ENCODE peak calls at places on chromosomes 6 and 20, in six cellular contexts. P is neuronal stem cell, R is IMR-90, G is H9, C is mesenchymal stem cell, T is H1. J is an unnamed sample.

GRCh38 chr6:161186173-161186769 is 87.6 kb downstream of the AGPAT4 start:
- DNase-seq in R (peak; percentile 90), T (no peak), C (peak; percentile 48), G (no peak), P (no peak), J (no peak)

GRCh38 chr6:26394289-26394688 is 7.8 kb upstream of the BTN3A1 start:
- DNase-seq in R (peak; percentile 77), C (peak; percentile 60), P (no peak), T (no peak), G (no peak), J (peak; percentile 49)

GRCh38 chr6:4401408-4402367 is 266.3 kb upstream of the ECI2 start:
- DNase-seq in P (no peak), R (peak; percentile 64), C (no peak), G (no peak), T (no peak), J (no peak)

GRCh38 chr6:164063346-164063745 is 648.8 kb downstream of the QKI start:
- DNase-seq in C (no peak), T (no peak), P (no peak), G (no peak), R (no peak), J (no peak)

GRCh38 chr20:49278036-49278816 is at the start of gene ZNFX1:
- DNase-seq in C (peak; percentile 98), R (peak; percentile 96), G (peak; percentile 98), T (peak; percentile 97), P (peak; percentile 98), J (peak; percentile 100)

GRCh38 chr6:107396226-107396625 is 63.1 kb downstream of the PDSS2 start:
- DNase-seq in G (no peak), P (no peak), T (no peak), C (no peak), R (no peak), J (no peak)

GRCh38 chr6:24802271-24803059 is 3.7 kb upstream of the ARMH2 start:
- DNase-seq in R (peak; percentile 48), C (peak; percentile 58), P (no peak), T (no peak), G (no peak), J (peak; percentile 5)

GRCh38 chr6:57220083-57220703 is 1.9 kb downstream of the RAB23 start:
- DNase-seq in P (no peak), R (no peak), T (no peak), C (no peak), G (no peak), J (no peak)

GRCh38 chr6:165404703-165405102 is 95.3 kb upstream of the C6orf118 start:
- DNase-seq in T (no peak), P (no peak), R (peak; percentile 5), G (no peak), C (peak; percentile 40), J (no peak)

GRCh38 chr6:11536795-11537194 is 754 bp upstream of the TMEM170B start:
- DNase-seq in T (no peak), C (peak; percentile 22), P (peak; percentile 11), R (no peak), G (peak; percentile 39), J (no peak)

GRCh38 chr6:154715449-154715848 is 17.8 kb upstream of the SCAF8 start:
- DNase-seq in T (no peak), R (no peak), C (no peak), P (no peak), G (no peak), J (no peak)

GRCh38 chr6:42104807-42105713 is 37.4 kb downstream of the C6orf132 start:
- DNase-seq in P (no peak), C (no peak), R (no peak), T (no peak), G (peak; percentile 65), J (no peak)

GRCh38 chr6:108660251-108660650 is 99.5 kb downstream of the FOXO3 start:
- DNase-seq in P (no peak), R (no peak), G (no peak), C (no peak), T (no peak), J (no peak)

GRCh38 chr6:29227235-29227634 is 56.5 kb downstream of the OR2J2 start:
- DNase-seq in G (no peak), R (no peak), T (no peak), P (no peak), C (no peak), J (no peak)

GRCh38 chr6:150253489-150253888 is 110.6 kb downstream of the PPP1R14C start:
- DNase-seq in G (no peak), T (no peak), R (no peak), C (no peak), P (no peak), J (no peak)
- H3K4me2 ChIP-seq in G (no peak overlapping the region), T (no peak overlapping the region), R (no peak overlapping the region), C (no peak overlapping the region), P (no peak overlapping the region), J (no peak overlapping the region)

DNA sequence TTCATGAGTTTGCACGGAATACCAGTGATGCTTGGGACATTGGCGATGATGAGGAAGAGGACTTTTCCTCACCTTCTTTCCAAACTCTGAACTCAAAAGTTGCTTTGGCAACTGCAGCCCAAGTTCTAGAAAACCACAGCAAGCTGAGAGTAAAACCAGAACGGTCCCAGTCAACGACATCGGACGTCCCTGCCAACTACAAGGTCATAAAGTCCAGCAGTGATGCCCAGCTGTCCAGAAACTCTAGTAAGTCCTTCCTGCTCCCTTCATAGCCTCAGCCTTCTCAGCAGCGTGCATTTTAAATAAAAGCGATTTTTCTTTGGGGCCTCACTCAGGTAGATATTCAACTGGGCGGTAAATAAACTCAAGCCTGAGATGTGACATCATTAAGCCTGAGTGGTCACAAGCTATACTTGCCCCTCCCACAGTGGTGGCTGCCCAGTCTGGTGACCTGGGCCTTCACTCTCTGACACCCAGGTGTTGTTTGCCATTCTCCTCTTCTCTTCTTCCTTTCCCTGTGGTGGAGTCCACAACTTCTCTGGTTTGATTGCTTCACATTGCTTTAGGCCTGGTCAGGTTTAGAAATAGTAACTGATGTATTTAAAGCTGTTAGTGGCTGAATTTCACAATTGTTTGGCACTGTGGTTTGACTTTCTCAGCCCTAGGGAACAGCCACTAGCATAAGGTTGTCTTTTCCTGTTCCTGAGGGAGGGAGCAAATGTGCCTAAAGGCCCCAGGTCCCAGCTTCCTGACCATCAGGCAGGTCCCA is 21.6 kb upstream of the TMEM217 start:
- DNase-seq in R (peak; percentile 70), P (no peak), C (peak; percentile 89), T (no peak), G (no peak), J (no peak)
- H4K91ac ChIP-seq in R (no peak overlapping the region), P (no peak overlapping the region), C (no peak overlapping the region), T (no peak overlapping the region), G (no peak overlapping the region), J (no peak overlapping the region)

GRCh38 chr6:131268303-131268702 is 133.0 kb downstream of the AKAP7 start:
- DNase-seq in G (no peak), R (no peak), P (no peak), T (no peak), C (no peak), J (no peak)
- H4K8ac ChIP-seq in G (no peak overlapping the region), R (no peak overlapping the region), P (no peak overlapping the region), T (no peak overlapping the region), C (no peak overlapping the region), J (no peak overlapping the region)

GRCh38 chr6:20315456-20315855 is 86.2 kb upstream of the E2F3 start:
- DNase-seq in C (no peak), R (no peak), G (no peak), P (no peak), T (no peak), J (no peak)

GRCh38 chr6:20313960-20314530 is 87.6 kb upstream of the E2F3 start:
- DNase-seq in G (no peak), P (no peak), R (no peak), T (no peak), C (peak; percentile 22), J (no peak)

GRCh38 chr6:20317430-20317829 is 84.2 kb upstream of the E2F3 start:
- DNase-seq in R (no peak), C (no peak), T (no peak), P (no peak), G (no peak), J (no peak)

GRCh38 chr6:20318851-20319387 is 82.8 kb upstream of the E2F3 start:
- DNase-seq in G (no peak), T (no peak), C (no peak), R (no peak), P (no peak), J (no peak)

GRCh38 chr6:20319520-20320357 is 81.9 kb upstream of the E2F3 start:
- DNase-seq in C (no peak), R (no peak), T (no peak), P (no peak), G (no peak), J (no peak)
- H3K4me2 ChIP-seq in C (no peak overlapping the region), R (no peak overlapping the region), T (no peak overlapping the region), P (no peak overlapping the region), G (no peak overlapping the region), J (no peak overlapping the region)

GRCh38 chr6:166810864-166811263 is 145.5 kb downstream of the RNASET2 start:
- DNase-seq in R (no peak), P (no peak), C (no peak), T (no peak), G (no peak), J (no peak)
- H4K91ac ChIP-seq in R (no peak overlapping the region), P (no peak overlapping the region), C (no peak overlapping the region), T (no peak overlapping the region), G (no peak overlapping the region), J (no peak overlapping the region)

GRCh38 chr6:32191696-32192607 is 491 bp downstream of the GPSM3 start:
- DNase-seq in G (peak; percentile 24), R (no peak), C (no peak), T (no peak), P (no peak), J (no peak)
- H4K8ac ChIP-seq in G (no peak overlapping the region), R (peak overlapping the region; percentile 97), C (peak overlapping the region; percentile 100), T (peak overlapping the region; percentile 54), P (no peak overlapping the region), J (peak overlapping the region; percentile 77)

DNA sequence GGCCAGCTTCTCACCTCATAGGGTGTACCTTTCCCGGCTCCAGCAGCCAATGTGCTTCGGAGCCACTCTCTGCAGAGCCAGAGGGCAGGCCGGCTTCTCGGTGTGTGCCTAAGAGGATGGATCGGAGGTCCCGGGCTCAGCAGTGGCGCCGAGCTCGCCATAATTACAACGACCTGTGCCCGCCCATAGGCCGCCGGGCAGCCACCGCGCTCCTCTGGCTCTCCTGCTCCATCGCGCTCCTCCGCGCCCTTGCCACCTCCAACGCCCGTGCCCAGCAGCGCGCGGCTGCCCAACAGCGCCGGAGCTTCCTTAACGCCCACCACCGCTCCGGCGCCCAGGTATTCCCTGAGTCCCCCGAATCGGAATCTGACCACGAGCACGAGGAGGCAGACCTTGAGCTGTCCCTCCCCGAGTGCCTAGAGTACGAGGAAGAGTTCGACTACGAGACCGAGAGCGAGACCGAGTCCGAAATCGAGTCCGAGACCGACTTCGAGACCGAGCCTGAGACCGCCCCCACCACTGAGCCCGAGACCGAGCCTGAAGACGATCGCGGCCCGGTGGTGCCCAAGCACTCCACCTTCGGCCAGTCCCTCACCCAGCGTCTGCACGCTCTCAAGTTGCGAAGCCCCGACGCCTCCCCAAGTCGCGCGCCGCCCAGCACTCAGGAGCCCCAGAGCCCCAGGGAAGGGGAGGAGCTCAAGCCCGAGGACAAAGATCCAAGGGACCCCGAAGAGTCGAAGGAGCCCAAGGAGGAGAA is 10.5 kb downstream of the GNAS-AS1 start:
- DNase-seq in T (no peak), C (no peak), G (no peak), P (no peak), R (no peak), J (no peak)
- H3K4me2 ChIP-seq in T (peak overlapping the region; percentile 98), C (peak overlapping the region; percentile 60), G (peak overlapping the region; percentile 77), P (peak overlapping the region; percentile 66), R (no peak overlapping the region), J (peak overlapping the region; percentile 61)

DNA sequence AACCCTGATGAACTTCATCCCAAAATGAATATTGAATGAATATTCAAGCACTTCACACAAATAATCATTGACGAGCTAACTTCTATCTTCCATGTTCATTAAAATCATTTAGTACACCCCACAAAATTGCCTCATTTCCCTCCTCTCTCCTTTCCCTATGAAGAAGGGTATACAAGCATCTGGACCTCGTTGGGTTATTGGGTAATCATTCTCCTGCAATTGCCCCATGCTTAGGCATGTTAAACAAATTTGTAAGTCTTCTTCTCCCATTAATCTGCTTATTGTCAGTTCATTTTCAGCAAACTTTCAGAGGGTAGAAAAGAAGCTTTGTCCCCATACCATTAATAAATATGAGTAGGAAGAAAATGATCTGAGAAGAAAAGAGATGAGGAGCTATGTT is 27.6 kb downstream of the PRKN start:
- DNase-seq in T (no peak), G (no peak), C (no peak), P (no peak), R (no peak), J (no peak)
- H4K91ac ChIP-seq in T (no peak overlapping the region), G (no peak overlapping the region), C (no peak overlapping the region), P (no peak overlapping the region), R (no peak overlapping the region), J (no peak overlapping the region)